ENCODE peak calls at places on chromosomes 2 and 18, in seven cellular contexts. E, B, K, I, S, Z and M are unnamed samples.

GRCh38 chr2:165251361-165251760 is 12.1 kb downstream of the SCN2A start:
- DNase-seq in Z (no peak), K (no peak), B (no peak), I (no peak), E (no peak), S (no peak), M (no peak)

GRCh38 chr18:30403278-30403677 is 639.3 kb downstream of the DSC3 start:
- DNase-seq in I (no peak), K (no peak), E (no peak), B (no peak), S (no peak), Z (no peak), M (no peak)

GRCh38 chr2:196558506-196558905 is 81.0 kb upstream of the CCDC150 start:
- DNase-seq in Z (no peak), E (no peak), K (no peak), S (no peak), B (no peak), I (no peak), M (no peak)

GRCh38 chr2:62817348-62817747 is 111.8 kb downstream of the EHBP1 start:
- DNase-seq in K (no peak), Z (no peak), E (no peak), B (no peak), I (no peak), S (no peak), M (no peak)

GRCh38 chr2:44450806-44451205 is 89.1 kb downstream of the CAMKMT start:
- DNase-seq in K (no peak), I (no peak), E (no peak), Z (no peak), B (no peak), S (no peak), M (no peak)

GRCh38 chr2:155846249-155846648 is 486.3 kb downstream of the NR4A2 start:
- DNase-seq in Z (no peak), I (no peak), B (no peak), K (no peak), E (no peak), S (no peak), M (no peak)

GRCh38 chr2:220512419-220512818 is 885.0 kb downstream of the SLC4A3 start:
- DNase-seq in B (no peak), S (no peak), K (no peak), I (peak; percentile 73), E (no peak), Z (no peak), M (peak; percentile 80)

GRCh38 chr2:63881208-63881607 is 39.5 kb downstream of the UGP2 start:
- DNase-seq in E (peak; percentile 16), I (no peak), B (no peak), Z (no peak), S (no peak), K (no peak), M (no peak)

GRCh38 chr2:85779641-85780315 is 26.0 kb downstream of the ATOH8 start:
- DNase-seq in K (no peak), Z (peak; percentile 63), B (no peak), I (no peak), E (no peak), S (no peak), M (no peak)

GRCh38 chr18:5207471-5207870 is 10.4 kb upstream of the AKAIN1 start:
- DNase-seq in S (no peak), B (no peak), E (no peak), Z (no peak), K (no peak), I (no peak), M (no peak)

GRCh38 chr18:35201502-35201901 is 39.3 kb upstream of the ZNF397 start:
- DNase-seq in E (peak; percentile 10), I (no peak), Z (no peak), K (no peak), B (no peak), S (no peak), M (no peak)

GRCh38 chr2:73176881-73177644 is 25.3 kb upstream of the NOTO start:
- DNase-seq in B (no peak), S (peak; percentile 94), I (peak; percentile 64), E (peak; percentile 96), K (peak; percentile 91), Z (peak; percentile 95), M (peak; percentile 79)

GRCh38 chr2:85935746-85936208 is 47.0 kb upstream of the ST3GAL5 start:
- DNase-seq in K (no peak), I (peak; percentile 95), E (peak; percentile 21), B (peak; percentile 24), Z (no peak), S (no peak), M (peak; percentile 88)

GRCh38 chr2:57296795-57297517 is 749.6 kb upstream of the VRK2 start:
- DNase-seq in S (no peak), E (no peak), B (no peak), K (no peak), I (peak; percentile 27), Z (no peak), M (no peak)

GRCh38 chr18:77059294-77059916 is 73.2 kb downstream of the MBP start:
- DNase-seq in E (peak; percentile 81), K (no peak), I (peak; percentile 25), B (no peak), S (no peak), Z (no peak), M (peak; percentile 85)

GRCh38 chr2:216057688-216058193 is 23.9 kb downstream of the PECR start:
- DNase-seq in I (peak; percentile 100), K (peak; percentile 57), Z (no peak), E (peak; percentile 85), S (no peak), B (peak; percentile 51), M (peak; percentile 71)

GRCh38 chr2:227411320-227411989 is 23.7 kb upstream of the SCYGR1 start:
- DNase-seq in S (no peak), K (no peak), E (no peak), Z (no peak), I (peak; percentile 66), B (no peak), M (peak; percentile 92)

GRCh38 chr2:121038831-121039230 is 246.2 kb downstream of the TFCP2L1 start:
- DNase-seq in I (peak; percentile 40), B (no peak), S (no peak), E (peak; percentile 15), K (no peak), Z (no peak), M (no peak)

GRCh38 chr2:38146917-38147307 is 71.0 kb upstream of the CYP1B1 start:
- DNase-seq in E (peak; percentile 68), K (no peak), Z (no peak), B (peak; percentile 76), S (peak; percentile 37), I (peak; percentile 98), M (peak; percentile 99)

GRCh38 chr2:221997683-221998082 is 301.1 kb downstream of the PAX3 start:
- DNase-seq in E (no peak), K (no peak), Z (no peak), I (no peak), S (no peak), B (no peak), M (no peak)

GRCh38 chr2:55891671-55892071 is 31.9 kb downstream of the EFEMP1 start:
- DNase-seq in Z (no peak), I (no peak), B (no peak), K (no peak), S (no peak), E (no peak), M (no peak)

GRCh38 chr2:233795735-233796171 is 17.6 kb downstream of the MROH2A start:
- DNase-seq in B (no peak), K (no peak), Z (no peak), I (no peak), S (no peak), E (no peak), M (no peak)

GRCh38 chr18:36188912-36189311 is 1.6 kb downstream of the MOCOS start:
- DNase-seq in I (no peak), S (no peak), E (no peak), Z (no peak), K (no peak), B (no peak), M (no peak)

GRCh38 chr2:165825041-165825440 is 31.0 kb upstream of the GALNT3 start:
- DNase-seq in K (no peak), S (no peak), E (peak; percentile 18), Z (no peak), I (no peak), B (no peak), M (peak; percentile 70)

GRCh38 chr2:235674116-235674515 is 180.3 kb downstream of the AGAP1 start:
- DNase-seq in E (peak; percentile 68), Z (no peak), S (no peak), K (no peak), B (no peak), I (no peak), M (no peak)

GRCh38 chr18:731185-731584 is 18.8 kb upstream of the ENOSF1 start:
- DNase-seq in B (no peak), E (no peak), I (no peak), K (no peak), S (no peak), Z (no peak), M (no peak)

GRCh38 chr2:113273031-113273551 is 5.6 kb downstream of the PAX8 start:
- DNase-seq in Z (no peak), I (peak; percentile 54), B (no peak), E (peak; percentile 80), S (no peak), K (no peak), M (peak; percentile 28)

GRCh38 chr2:166424841-166425240 is 49.1 kb upstream of the SCN9A start:
- DNase-seq in Z (no peak), B (no peak), I (no peak), E (no peak), K (no peak), S (no peak), M (no peak)

GRCh38 chr18:35345460-35345921 is 1.3 kb upstream of the ZNF24 start:
- DNase-seq in B (no peak), E (peak; percentile 85), S (no peak), K (no peak), Z (no peak), I (no peak), M (peak; percentile 21)

GRCh38 chr2:49917654-49918053 is 763.3 kb upstream of the FSHR start:
- DNase-seq in Z (no peak), K (no peak), E (no peak), I (no peak), S (no peak), B (no peak), M (no peak)

GRCh38 chr2:63192169-63192888 is 141.7 kb downstream of the OTX1 start:
- DNase-seq in Z (no peak), S (no peak), E (no peak), I (no peak), B (no peak), K (no peak), M (no peak)

GRCh38 chr18:48376406-48376805 is 32.8 kb downstream of the ZBTB7C start:
- DNase-seq in E (peak; percentile 64), S (no peak), K (no peak), I (no peak), Z (no peak), B (no peak), M (no peak)

GRCh38 chr2:127041259-127041970 is 65.5 kb downstream of the BIN1 start:
- DNase-seq in S (no peak), Z (no peak), B (no peak), E (no peak), I (no peak), K (no peak), M (no peak)

GRCh38 chr18:44895176-44895798 is 214.6 kb downstream of the SETBP1 start:
- DNase-seq in E (peak; percentile 31), S (peak; percentile 31), K (no peak), Z (no peak), B (no peak), I (peak; percentile 32), M (peak; percentile 47)

GRCh38 chr2:3587021-3587420 is 7.9 kb upstream of the COLEC11 start:
- DNase-seq in Z (no peak), I (no peak), K (no peak), B (no peak), E (no peak), S (no peak), M (no peak)

GRCh38 chr18:22667616-22668422 is 250.1 kb upstream of the CTAGE1 start:
- DNase-seq in I (peak; percentile 90), S (no peak), K (no peak), E (no peak), Z (no peak), B (peak; percentile 45), M (peak; percentile 99)

GRCh38 chr18:23115683-23116096 is 19.6 kb upstream of the CABLES1 start:
- DNase-seq in K (no peak), S (no peak), B (peak; percentile 95), Z (no peak), E (no peak), I (peak; percentile 96), M (peak; percentile 99)